ENCODE peak calls at places on chromosome 9, in ten cellular contexts. V is K562, S is Peyer's patch, D is HepG2, F is body of pancreas, J is upper lobe of left lung, Y is A549, E is tibial nerve, T is stomach, B is HCT116. M is an unnamed sample.

GRCh38 chr9:125996671-125997509 is 249.7 kb downstream of the PBX3 start:
- DNase-seq in V (no peak), D (no peak), J (no peak), E (no peak), F (no peak), B (no peak), Y (no peak), T (no peak), S (peak; percentile 23), M (no peak)

GRCh38 chr9:4174781-4175180 is 125.1 kb downstream of the GLIS3 start:
- DNase-seq in Y (peak; percentile 33), V (no peak), D (no peak), J (no peak), B (no peak), F (no peak), E (no peak), T (no peak), S (no peak), M (no peak)

GRCh38 chr9:975740-976257 is 656 bp upstream of the DMRT3 start:
- DNase-seq in B (no peak), V (no peak), J (no peak), F (no peak), T (no peak), Y (no peak), D (no peak), E (no peak), S (no peak), M (no peak)

GRCh38 chr9:38486056-38486455 is 61.8 kb upstream of the IGFBPL1 start:
- DNase-seq in V (no peak), E (no peak), F (no peak), S (no peak), Y (no peak), B (no peak), J (no peak), D (no peak), T (no peak), M (no peak)

GRCh38 chr9:72362118-72362531 is 2.9 kb downstream of the ZFAND5 start:
- DNase-seq in B (no peak), Y (peak; percentile 56), S (no peak), E (no peak), D (peak; percentile 35), T (no peak), J (no peak), V (no peak), F (no peak), M (no peak)

GRCh38 chr9:101035098-101035497 is 6.6 kb downstream of the PLPPR1 start:
- DNase-seq in D (no peak), E (no peak), F (no peak), J (no peak), B (no peak), V (no peak), Y (no peak), T (no peak), S (no peak), M (no peak)

GRCh38 chr9:127013597-127013996 is 99.0 kb downstream of the RALGPS1 start:
- DNase-seq in J (no peak), E (no peak), T (no peak), D (no peak), S (no peak), Y (no peak), F (no peak), B (no peak), V (no peak), M (no peak)

GRCh38 chr9:95506438-95506691 is 10.4 kb downstream of the PTCH1 start:
- DNase-seq in B (no peak), F (peak; percentile 30), E (no peak), Y (peak; percentile 36), J (peak; percentile 86), V (peak; percentile 66), T (no peak), D (peak; percentile 25), S (peak; percentile 65), M (peak; percentile 79)

GRCh38 chr9:134549336-134549735 is 92.3 kb upstream of the COL5A1 start:
- DNase-seq in V (no peak), D (no peak), B (no peak), J (no peak), Y (no peak), T (no peak), F (no peak), E (no peak), S (peak; percentile 30), M (no peak)

GRCh38 chr9:122223435-122223834 is 5.3 kb downstream of the LHX6 start:
- DNase-seq in S (no peak), V (no peak), Y (no peak), F (no peak), E (no peak), J (no peak), T (no peak), D (no peak), B (no peak), M (no peak)

GRCh38 chr9:81826541-81826906 is 101.7 kb upstream of the SPATA31D4 start:
- DNase-seq in F (no peak), J (no peak), Y (no peak), T (no peak), E (peak; percentile 62), D (no peak), S (no peak), B (no peak), V (no peak), M (no peak)

GRCh38 chr9:34896112-34896511 is 62.0 kb upstream of the PHF24 start:
- DNase-seq in F (no peak), T (no peak), V (no peak), E (no peak), D (no peak), J (no peak), B (no peak), Y (no peak), S (no peak), M (peak; percentile 28)

GRCh38 chr9:21317956-21318923 is 13.1 kb upstream of the IFNA5 start:
- DNase-seq in F (peak; percentile 41), E (no peak), D (peak; percentile 24), V (no peak), Y (peak; percentile 58), J (no peak), T (peak; percentile 45), S (no peak), B (no peak), M (peak; percentile 73)

GRCh38 chr9:65410926-65411325 is 125.9 kb upstream of the FOXD4L5 start:
- DNase-seq in J (no peak), Y (no peak), E (no peak), D (no peak), F (no peak), V (no peak), S (peak; percentile 26), T (no peak), B (no peak), M (no peak)

GRCh38 chr9:136047076-136047774 is 47.9 kb downstream of the NACC2 start:
- DNase-seq in T (peak; percentile 17), J (peak; percentile 78), S (peak; percentile 49), B (no peak), E (no peak), F (no peak), V (no peak), Y (no peak), D (no peak), M (peak; percentile 61)

DNA sequence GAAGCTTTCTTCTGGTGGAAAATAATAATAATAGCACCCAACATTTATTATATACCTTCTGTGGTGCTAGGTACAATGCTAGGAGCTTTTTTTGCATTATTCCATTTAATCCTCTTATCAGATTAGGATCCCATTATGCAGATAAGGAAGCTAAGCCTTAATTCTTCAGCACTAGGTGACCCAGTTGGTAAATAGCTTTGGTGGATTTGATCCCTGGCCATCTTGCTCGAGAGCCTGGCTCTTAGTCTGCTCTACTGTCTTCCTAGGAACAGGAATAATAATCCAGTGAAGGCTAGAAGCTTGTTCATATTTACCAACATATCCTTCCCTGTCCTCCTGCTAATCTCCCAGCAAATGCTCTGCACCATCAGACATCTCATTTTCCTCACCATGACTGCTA is 87.3 kb downstream of the TRIM32 start:
- DNase-seq in T (no peak), F (no peak), E (no peak), J (no peak), B (no peak), Y (no peak), V (no peak), S (no peak), D (no peak), M (no peak)
- H3K4me3 ChIP-seq in T (no peak overlapping the region), F (no peak overlapping the region), E (no peak overlapping the region), J (no peak overlapping the region), B (no peak overlapping the region), Y (no peak overlapping the region), V (no peak overlapping the region), S (no peak overlapping the region), D (no peak overlapping the region), M (no peak overlapping the region)

DNA sequence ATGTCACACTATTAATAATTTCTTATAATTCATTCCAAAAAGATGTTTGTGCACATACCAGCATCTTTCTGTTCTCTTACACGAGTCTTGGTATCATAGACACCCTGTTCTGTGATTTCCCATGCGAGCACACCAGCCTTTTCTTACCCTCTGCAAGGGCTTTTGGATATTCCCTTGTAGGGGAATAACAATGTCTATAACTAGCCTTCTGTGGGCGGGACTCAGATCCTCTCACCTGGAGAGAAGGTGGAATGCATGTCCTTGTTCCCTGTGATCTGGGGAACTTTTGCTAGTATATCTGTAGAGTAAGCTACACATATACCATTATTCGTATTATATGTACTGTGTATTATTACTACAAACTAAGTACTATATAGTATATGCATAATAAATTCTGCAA is 44.8 kb downstream of the EHMT1 start:
- DNase-seq in E (no peak), J (no peak), Y (no peak), B (no peak), D (no peak), F (no peak), V (no peak), S (no peak), T (no peak), M (no peak)
- TF ChIP-seq CTCF in E (no peak), J (no peak), Y (no peak), B (no peak), D (no peak), F (no peak), V (no peak), S (no peak), T (no peak), M (no peak)

DNA sequence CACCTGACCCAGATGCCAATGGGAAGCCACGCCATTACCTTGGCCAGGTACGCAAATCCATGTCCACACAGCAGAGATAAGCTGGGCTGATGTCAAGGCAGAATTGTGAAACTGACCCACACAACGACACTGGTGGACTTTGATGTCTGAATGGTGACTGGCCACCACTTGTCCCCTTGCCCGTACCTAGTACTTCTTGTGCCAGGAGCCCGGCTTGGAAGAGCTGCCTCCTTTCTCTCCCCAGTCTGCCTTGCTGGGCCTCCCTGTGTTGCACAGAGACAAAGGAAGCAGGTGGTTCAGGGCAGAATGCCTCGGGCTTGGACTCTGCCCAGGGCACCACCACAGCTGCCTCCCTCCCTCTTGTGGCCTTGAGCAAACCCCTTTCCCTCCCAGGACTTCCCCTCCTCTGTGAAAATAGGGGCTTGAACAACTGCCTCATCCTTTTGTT is 23.3 kb downstream of the PTGES2 start:
- DNase-seq in F (peak; percentile 95), V (no peak), B (no peak), Y (no peak), S (peak; percentile 86), T (peak; percentile 87), E (no peak), D (peak; percentile 87), J (no peak), M (no peak)
- TF ChIP-seq POLR2A in F (peak; percentile 62), V (no peak), B (no peak), Y (no peak), S (peak; percentile 84), T (no peak), E (no peak), D (peak; percentile 67), J (no peak), M (no peak)

DNA sequence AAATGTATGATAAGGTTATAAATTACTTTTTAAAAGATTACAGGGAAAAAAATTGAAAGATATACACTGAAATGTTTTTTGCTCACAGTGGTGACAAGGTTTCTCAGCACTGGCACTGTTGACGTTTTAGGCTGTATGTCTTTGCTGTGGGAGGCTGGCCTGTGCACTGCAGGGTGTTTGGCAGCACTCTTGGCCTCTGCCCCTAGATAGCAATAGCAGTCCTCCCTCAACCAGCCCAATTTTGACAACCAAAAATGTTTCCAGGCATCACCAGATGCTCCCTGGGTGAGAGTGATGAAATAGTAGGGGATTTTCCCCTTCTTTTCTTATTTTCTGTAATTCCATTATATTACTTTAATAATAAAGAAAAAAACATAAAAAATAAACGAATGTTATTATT is 3.3 kb downstream of the CD274 start:
- DNase-seq in V (no peak), T (no peak), D (no peak), E (no peak), S (no peak), F (no peak), B (no peak), J (no peak), Y (no peak), M (no peak)
- H3K4me3 ChIP-seq in V (no peak overlapping the region), T (no peak overlapping the region), D (no peak overlapping the region), E (no peak overlapping the region), S (no peak overlapping the region), F (no peak overlapping the region), B (no peak overlapping the region), J (no peak overlapping the region), Y (no peak overlapping the region), M (no peak overlapping the region)